ENCODE peak calls at places on chromosomes 7 and 10, in eight cellular contexts. V is HepG2, N is IMR-90, I is K562, A is A549, X is WTC11, G is H1, E is GM12878. D is an unnamed sample.

GRCh38 chr7:99180067-99180650 is 27.8 kb downstream of the KPNA7 start:
- DNase-seq in V (no peak), N (no peak), I (no peak), A (no peak), X (no peak), G (no peak), E (no peak), D (no peak)

GRCh38 chr7:139699640-139700504 is 77.9 kb downstream of the HIPK2 start:
- DNase-seq in V (no peak), N (no peak), I (peak), A (peak), X (peak), G (no peak), E (no peak), D (no peak)

GRCh38 chr7:71716741-71717140 is 584.8 kb downstream of the GALNT17 start:
- DNase-seq in V (no peak), N (no peak), I (no peak), A (no peak), X (no peak), G (no peak), E (no peak), D (no peak)

GRCh38 chr10:30751678-30752331 is 122.3 kb upstream of the LYZL2 start:
- DNase-seq in V (no peak), N (peak), I (peak), A (peak), X (peak), G (peak), E (peak), D (peak)

GRCh38 chr7:11239311-11239710 is 265.6 kb downstream of the PHF14 start:
- DNase-seq in V (no peak), N (no peak), I (no peak), A (no peak), X (no peak), G (no peak), E (no peak), D (no peak)

GRCh38 chr7:41252957-41253356 is 449.9 kb downstream of the INHBA start:
- DNase-seq in V (no peak), N (no peak), I (no peak), A (no peak), X (no peak), G (no peak), E (no peak), D (no peak)

GRCh38 chr7:5643280-5643679 is 138.2 kb downstream of the RNF216 start:
- DNase-seq in V (no peak), N (no peak), I (no peak), A (peak), X (peak), G (no peak), E (no peak), D (no peak)

GRCh38 chr7:73520673-73521635 is 1.1 kb downstream of the BAZ1B start:
- DNase-seq in V (no peak), N (peak), I (no peak), A (peak), X (no peak), G (no peak), E (no peak), D (peak)

GRCh38 chr10:80133221-80133620 is 691 bp downstream of the PLAC9 start:
- DNase-seq in V (no peak), N (no peak), I (no peak), A (no peak), X (no peak), G (no peak), E (no peak), D (no peak)

GRCh38 chr7:51354434-51354833 is 37.8 kb upstream of the COBL start:
- DNase-seq in V (no peak), N (no peak), I (no peak), A (no peak), X (no peak), G (no peak), E (no peak), D (no peak)

GRCh38 chr10:76082232-76082631 is 650.8 kb downstream of the LRMDA start:
- DNase-seq in V (no peak), N (no peak), I (no peak), A (no peak), X (no peak), G (no peak), E (no peak), D (no peak)

GRCh38 chr10:79947787-79948424 is 999 bp downstream of the SFTPD start:
- DNase-seq in V (no peak), N (no peak), I (no peak), A (no peak), X (no peak), G (no peak), E (no peak), D (no peak)

GRCh38 chr7:157657741-157658740 is 321.2 kb downstream of the DNAJB6 start:
- DNase-seq in V (no peak), N (no peak), I (no peak), A (no peak), X (no peak), G (no peak), E (no peak), D (peak)

GRCh38 chr7:24948739-24949138 is 31.2 kb downstream of the OSBPL3 start:
- DNase-seq in V (no peak), N (no peak), I (no peak), A (no peak), X (no peak), G (no peak), E (no peak), D (no peak)

GRCh38 chr10:133509700-133510099 is 17.5 kb upstream of the CYP2E1 start:
- DNase-seq in V (no peak), N (no peak), I (no peak), A (no peak), X (no peak), G (no peak), E (no peak), D (no peak)

GRCh38 chr7:55019691-55020480 is 1.1 kb downstream of the EGFR start:
- DNase-seq in V (no peak), N (no peak), I (no peak), A (no peak), X (peak), G (no peak), E (no peak), D (peak)

GRCh38 chr10:88466786-88467185 is 116.3 kb downstream of the RNLS start:
- DNase-seq in V (no peak), N (no peak), I (no peak), A (no peak), X (no peak), G (no peak), E (no peak), D (no peak)

GRCh38 chr7:119931230-119931824 is 341.6 kb upstream of the KCND2 start:
- DNase-seq in V (no peak), N (no peak), I (peak), A (no peak), X (no peak), G (no peak), E (no peak), D (no peak)

GRCh38 chr10:43227911-43228782 is 38.7 kb downstream of the RASGEF1A start:
- DNase-seq in V (no peak), N (no peak), I (no peak), A (no peak), X (peak), G (no peak), E (no peak), D (no peak)

GRCh38 chr7:30911561-30911969 is at the start of gene AQP1:
- DNase-seq in V (no peak), N (no peak), I (peak), A (no peak), X (no peak), G (no peak), E (no peak), D (peak)

GRCh38 chr10:80718024-80718423 is 180.3 kb downstream of the SH2D4B start:
- DNase-seq in V (no peak), N (no peak), I (peak), A (no peak), X (no peak), G (no peak), E (no peak), D (no peak)

GRCh38 chr7:139915301-139915863 is 86.3 kb downstream of the TBXAS1 start:
- DNase-seq in V (no peak), N (peak), I (no peak), A (peak), X (no peak), G (no peak), E (no peak), D (no peak)

GRCh38 chr7:100153713-100154519 is 4.6 kb downstream of the TRAPPC14 start:
- DNase-seq in V (no peak), N (no peak), I (no peak), A (no peak), X (no peak), G (no peak), E (no peak), D (peak)

GRCh38 chr10:69075431-69075830 is 12.5 kb upstream of the SRGN start:
- DNase-seq in V (no peak), N (no peak), I (no peak), A (no peak), X (no peak), G (no peak), E (no peak), D (no peak)

GRCh38 chr7:129363-130221 is 62.8 kb upstream of the FAM20C start:
- DNase-seq in V (no peak), N (no peak), I (no peak), A (no peak), X (no peak), G (no peak), E (no peak), D (no peak)

GRCh38 chr7:36137754-36138153 is 15.3 kb upstream of the EEPD1 start:
- DNase-seq in V (no peak), N (no peak), I (no peak), A (no peak), X (no peak), G (no peak), E (no peak), D (no peak)

GRCh38 chr10:22849077-22849810 is 78.6 kb upstream of the ARMC3 start:
- DNase-seq in V (peak), N (no peak), I (no peak), A (no peak), X (no peak), G (no peak), E (no peak), D (no peak)

GRCh38 chr7:155084021-155084420 is 13.9 kb downstream of the HTR5A start:
- DNase-seq in V (no peak), N (no peak), I (no peak), A (no peak), X (no peak), G (no peak), E (no peak), D (no peak)

GRCh38 chr7:2104107-2104710 is 128.5 kb downstream of the MAD1L1 start:
- DNase-seq in V (peak), N (peak), I (peak), A (peak), X (peak), G (peak), E (no peak), D (peak)

DNA sequence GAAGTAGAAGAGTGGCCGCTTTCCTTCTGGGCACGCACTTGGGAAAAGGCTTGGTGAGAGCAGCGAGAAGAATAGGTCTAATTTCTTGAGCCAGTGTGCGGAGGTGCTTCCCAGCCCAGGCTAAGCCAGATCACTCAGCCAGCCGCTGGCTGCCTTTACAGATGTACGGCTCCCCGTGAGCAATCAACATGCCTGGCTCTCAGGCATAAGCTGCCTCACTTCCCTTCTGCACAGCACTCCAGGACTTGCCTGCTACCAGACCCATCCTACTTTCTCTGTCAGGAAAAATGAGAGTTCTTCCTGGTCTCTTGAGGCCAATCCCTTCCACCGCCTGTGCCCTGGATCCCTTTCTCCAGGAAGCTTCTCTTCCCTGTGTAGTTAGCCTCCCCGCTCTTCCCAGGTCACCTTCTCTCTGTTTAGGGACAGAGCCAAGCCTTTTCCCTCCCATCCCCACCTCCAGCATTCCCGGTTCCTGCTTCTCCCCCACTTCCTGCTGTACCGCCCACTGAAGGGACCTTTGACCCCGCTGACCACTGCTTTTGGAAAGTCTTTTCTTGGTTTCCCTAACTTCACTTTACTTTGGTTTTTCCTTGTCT is 1.1 kb upstream of the ACTR3C start:
- DNase-seq in V (peak), N (peak), I (peak), A (no peak), X (no peak), G (no peak), E (no peak), D (peak)
- TF ChIP-seq USF2 in V (no peak), N (no peak), I (no peak), A (no peak), X (no peak), G (no peak), E (no peak), D (no peak)

DNA sequence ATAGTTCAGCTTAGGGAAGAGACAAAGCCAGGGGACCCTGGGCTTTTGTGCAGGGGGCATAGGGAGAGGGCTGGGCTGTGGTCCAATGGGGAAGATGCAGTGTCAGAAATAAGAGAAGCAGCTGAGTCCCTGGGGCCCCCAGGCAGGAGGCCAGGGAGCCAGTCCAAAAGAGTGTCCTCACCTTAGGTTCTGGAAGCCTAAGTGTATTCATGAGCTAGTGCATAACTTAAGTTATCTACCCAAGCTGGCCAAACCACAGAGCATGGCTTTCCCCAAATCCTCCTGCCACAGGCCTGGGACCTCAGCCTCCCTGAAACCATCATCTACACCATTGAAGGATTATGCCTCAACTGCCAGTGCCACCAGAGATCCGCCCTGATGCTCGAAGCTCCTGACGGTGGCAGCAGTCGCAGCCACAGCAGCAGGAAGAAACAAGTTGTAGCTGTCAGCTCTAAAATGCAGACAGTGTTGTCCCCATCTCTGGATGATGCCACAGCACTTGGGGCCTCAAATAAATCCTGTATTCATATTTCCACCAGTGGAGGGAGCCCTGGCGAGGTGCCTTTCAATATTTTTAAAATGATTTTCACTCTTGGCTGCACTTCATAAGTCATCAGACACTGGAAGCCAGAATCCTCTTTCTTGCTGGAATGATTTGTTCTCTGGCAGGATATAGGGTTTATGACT is 574.6 kb downstream of the GRID1 start:
- DNase-seq in V (no peak), N (no peak), I (no peak), A (peak), X (no peak), G (no peak), E (no peak), D (no peak)
- TF ChIP-seq CTCF in V (no peak), N (no peak), I (peak), A (peak), X (no peak), G (peak), E (peak), D (no peak)

DNA sequence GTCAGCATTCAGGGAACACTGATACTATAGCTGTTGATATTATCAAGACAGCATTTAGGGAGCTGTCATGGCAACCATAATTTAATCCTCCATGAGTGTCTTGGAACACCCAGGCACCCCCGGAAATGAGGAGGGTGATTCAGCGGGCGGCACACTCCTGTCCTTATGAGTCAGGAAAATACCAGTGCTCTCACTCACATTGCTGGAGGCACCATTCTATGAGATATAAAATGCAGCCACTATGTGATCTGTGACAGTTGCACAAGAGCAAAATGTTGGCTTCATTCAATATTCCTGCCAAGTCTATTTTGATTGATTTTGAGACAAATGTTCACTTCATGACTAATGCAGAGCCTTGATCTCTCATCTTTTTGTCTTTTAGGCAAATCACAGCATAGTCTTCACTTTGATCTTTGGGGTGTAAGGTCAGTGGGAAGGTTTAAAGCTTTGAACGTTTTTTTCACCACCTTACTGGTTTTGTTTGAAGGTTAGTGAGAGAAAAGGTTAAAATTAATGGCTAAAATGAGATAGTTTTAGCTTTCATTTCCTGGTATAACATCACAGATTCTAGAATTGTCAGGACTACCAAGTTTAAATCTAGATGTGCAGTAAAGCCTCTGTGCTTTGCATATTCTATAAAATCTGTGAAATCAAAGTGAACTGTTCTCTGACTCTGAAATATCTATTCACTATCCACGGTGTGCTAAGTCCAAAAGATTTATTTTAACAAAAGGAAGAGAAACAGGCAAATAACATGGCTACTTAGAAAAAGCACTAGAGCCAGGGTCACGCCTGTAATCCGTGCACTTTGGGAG is 12.4 kb upstream of the ARHGAP12 start:
- DNase-seq in V (peak), N (peak), I (no peak), A (peak), X (no peak), G (no peak), E (no peak), D (peak)
- TF ChIP-seq USF2 in V (no peak), N (no peak), I (no peak), A (no peak), X (no peak), G (no peak), E (no peak), D (no peak)

GRCh38 chr7:56033671-56034432 is 17.4 kb downstream of the PSPH start:
- DNase-seq in V (peak), N (peak), I (peak), A (peak), X (peak), G (peak), E (peak), D (peak)
- TF ChIP-seq CTCF in V (peak), N (peak), I (peak), A (peak), X (no peak), G (peak), E (no peak), D (peak)

DNA sequence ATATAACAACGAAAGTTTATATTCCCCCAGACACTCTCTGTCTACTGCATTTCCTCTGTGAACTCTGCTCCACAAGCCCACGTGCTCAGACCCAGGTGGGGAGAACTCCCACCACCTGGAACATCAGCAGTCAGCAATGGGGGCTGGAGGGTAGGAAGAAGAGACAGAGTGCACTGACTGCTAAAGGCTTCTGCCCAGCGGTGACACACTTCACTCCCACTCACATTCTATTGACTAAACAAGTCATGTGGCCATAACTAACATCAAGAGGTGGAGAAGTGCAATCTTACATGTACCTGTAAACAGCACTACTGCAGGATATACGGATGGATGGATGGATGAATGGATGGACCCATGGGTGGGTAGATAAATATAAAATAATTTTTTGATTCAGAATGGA is 122.2 kb downstream of the MPP7 start:
- DNase-seq in V (peak), N (peak), I (no peak), A (no peak), X (no peak), G (no peak), E (no peak), D (no peak)
- TF ChIP-seq USF2 in V (no peak), N (peak), I (no peak), A (no peak), X (no peak), G (no peak), E (no peak), D (no peak)

DNA sequence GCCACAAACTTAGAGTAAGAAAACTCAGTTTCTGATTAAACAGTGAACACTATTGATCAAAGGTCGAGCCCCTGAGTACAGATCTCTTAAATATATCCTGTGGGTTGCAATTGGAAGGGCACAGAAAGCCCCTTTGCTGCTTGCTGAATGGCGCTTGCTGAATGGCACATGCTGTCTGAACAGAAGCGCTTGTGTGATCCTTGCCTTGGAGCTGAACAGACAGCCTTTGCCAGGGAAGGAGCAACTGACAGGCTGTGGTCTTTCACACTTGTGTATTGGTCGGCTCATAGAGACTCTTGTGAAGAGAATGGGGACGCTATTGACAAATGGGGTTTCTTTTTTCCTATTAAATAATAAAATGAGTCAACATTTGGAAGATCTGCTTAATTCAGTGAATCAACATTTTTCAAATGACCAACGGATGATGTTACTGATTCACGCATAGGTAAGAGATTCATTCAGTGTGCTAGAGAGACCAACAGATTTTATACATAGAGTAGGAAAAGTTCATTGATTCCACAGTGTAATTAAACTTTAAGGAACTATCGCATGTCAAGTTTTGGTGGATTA is 99.4 kb upstream of the TNS3 start:
- DNase-seq in V (no peak), N (no peak), I (no peak), A (no peak), X (no peak), G (no peak), E (no peak), D (no peak)
- TF ChIP-seq CTCF in V (no peak), N (no peak), I (no peak), A (no peak), X (no peak), G (no peak), E (no peak), D (no peak)

DNA sequence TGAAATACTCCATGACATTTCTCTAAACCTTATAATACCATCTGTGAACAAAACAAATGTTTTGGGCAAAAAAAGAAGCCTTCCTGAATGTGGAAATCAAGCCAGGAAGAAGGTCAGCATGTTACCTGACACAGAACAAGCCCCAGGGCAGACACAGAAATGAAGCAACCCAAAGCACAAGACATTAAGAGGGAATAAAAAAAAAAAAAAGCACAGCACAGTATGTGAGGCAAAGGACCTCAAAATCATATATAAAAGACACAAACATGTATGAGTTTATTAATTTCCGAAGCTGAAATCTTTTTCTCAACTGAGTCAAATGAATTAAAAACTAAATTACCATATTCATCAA is 161.8 kb downstream of the SKIDA1 start:
- DNase-seq in V (no peak), N (no peak), I (no peak), A (peak), X (no peak), G (no peak), E (no peak), D (no peak)
- TF ChIP-seq USF2 in V (no peak), N (no peak), I (no peak), A (no peak), X (no peak), G (no peak), E (no peak), D (no peak)